ENCODE peak calls at places on chromosomes 13 and 19, in eight cellular contexts. J is ELF-1, X is fibroblast of mammary gland, A is dorsolateral prefrontal cortex, K is fibroblast of the aortic adventitia, H is GDM1, T is ascending aorta, Z is thoracic aorta. V is an unnamed sample.

GRCh38 chr13:81987159-81987558 is 1646.2 kb upstream of the SPRY2 start:
- DNase-seq in T (no peak), K (no peak), X (no peak), Z (no peak), A (no peak), H (no peak), J (peak), V (no peak)

GRCh38 chr19:38714354-38714778 is 29.9 kb downstream of the CAPN12 start:
- DNase-seq in H (no peak), K (no peak), X (no peak), J (no peak), A (no peak), Z (no peak), T (no peak), V (no peak)

GRCh38 chr19:43848821-43849220 is 21.7 kb downstream of the ZNF283 start:
- DNase-seq in X (no peak), K (no peak), J (no peak), T (no peak), Z (no peak), H (no peak), A (no peak), V (no peak)

GRCh38 chr19:34276614-34277013 is 22.3 kb downstream of the GARRE1 start:
- DNase-seq in K (no peak), A (peak), X (no peak), H (no peak), J (no peak), T (no peak), Z (no peak), V (no peak)

GRCh38 chr19:51136891-51137551 is 5.1 kb upstream of the SIGLEC7 start:
- DNase-seq in X (no peak), J (no peak), H (peak), T (peak), A (no peak), K (no peak), Z (no peak), V (no peak)

GRCh38 chr13:20525144-20525600 is 485 bp downstream of the CRYL1 start:
- DNase-seq in H (peak), T (peak), K (peak), X (peak), J (peak), A (peak), Z (no peak), V (peak)

GRCh38 chr13:64925284-64925683 is 2304.9 kb downstream of the PCDH9 start:
- DNase-seq in T (no peak), J (peak), H (no peak), Z (no peak), A (no peak), X (no peak), K (peak), V (peak)

GRCh38 chr13:108214511-108215383 is 589 bp downstream of the LIG4 start:
- DNase-seq in X (no peak), A (peak), K (no peak), J (peak), T (no peak), Z (no peak), H (no peak), V (peak)